ENCODE peak calls at places on chromosomes 1 and 21, in five cellular contexts. X, R, Z, C and D are unnamed samples.
A peak's percentile ranks its signal among the peaks of the same experiment; 100 is the strongest.

GRCh38 chr1:202237052-202237451 is 43.5 kb downstream of the LGR6 start:
- DNase-seq in Z (peak; percentile 65), R (no peak), X (peak; percentile 28), C (peak; percentile 41), D (no peak)

GRCh38 chr1:111358964-111359363 is 68.3 kb downstream of the CHIA start:
- DNase-seq in R (no peak), X (no peak), Z (no peak), C (no peak), D (no peak)

GRCh38 chr1:235074335-235075120 is 54.1 kb downstream of the TOMM20 start:
- DNase-seq in X (peak; percentile 62), C (peak; percentile 73), R (no peak), Z (no peak), D (no peak)

GRCh38 chr21:33024278-33025103 is 1.2 kb upstream of the OLIG2 start:
- DNase-seq in Z (no peak), R (no peak), C (no peak), X (no peak), D (no peak)

GRCh38 chr1:71548398-71548797 is 467.6 kb upstream of the ZRANB2 start:
- DNase-seq in X (no peak), R (no peak), C (no peak), Z (no peak), D (no peak)

GRCh38 chr1:15345711-15346355 is 63.9 kb upstream of the EFHD2 start:
- DNase-seq in R (peak; percentile 80), X (no peak), Z (peak; percentile 86), C (peak; percentile 49), D (no peak)

GRCh38 chr1:1614204-1614953 is 921 bp upstream of the MIB2 start:
- DNase-seq in C (peak; percentile 45), Z (peak; percentile 81), R (peak; percentile 74), X (peak; percentile 95), D (no peak)

GRCh38 chr1:6587261-6588005 is 7.6 kb downstream of the ZBTB48 start:
- DNase-seq in R (peak; percentile 45), X (no peak), Z (peak; percentile 72), C (peak; percentile 91), D (no peak)

GRCh38 chr1:77126309-77126708 is 92.9 kb downstream of the PIGK start:
- DNase-seq in X (peak; percentile 93), Z (no peak), R (no peak), C (no peak), D (no peak)

GRCh38 chr21:23401278-23401677 is 2206.0 kb downstream of the MRPL39 start:
- DNase-seq in Z (no peak), X (peak; percentile 28), R (no peak), C (no peak), D (no peak)

GRCh38 chr1:161827786-161828185 is 61.7 kb downstream of the ATF6 start:
- DNase-seq in Z (no peak), C (no peak), X (no peak), R (no peak), D (no peak)

GRCh38 chr1:12556368-12556930 is 61.6 kb downstream of the DHRS3 start:
- DNase-seq in Z (peak; percentile 74), R (no peak), C (no peak), X (peak; percentile 90), D (peak; percentile 54)

GRCh38 chr21:14259669-14260458 is 43.9 kb downstream of the RBM11 start:
- DNase-seq in C (no peak), X (peak; percentile 81), Z (no peak), R (no peak), D (no peak)

GRCh38 chr1:247421074-247421473 is 5.1 kb downstream of the NLRP3 start:
- DNase-seq in R (no peak), X (no peak), C (no peak), Z (no peak), D (no peak)

GRCh38 chr1:230291731-230292620 is 134.2 kb downstream of the PGBD5 start:
- DNase-seq in R (no peak), X (no peak), C (no peak), Z (peak; percentile 48), D (peak; percentile 84)

GRCh38 chr1:1434131-1434811 is 1.2 kb upstream of the VWA1 start:
- DNase-seq in X (peak; percentile 26), C (peak; percentile 86), Z (peak; percentile 88), R (no peak), D (no peak)

GRCh38 chr21:32940079-32941014 is 85.4 kb upstream of the OLIG2 start:
- DNase-seq in C (peak; percentile 32), Z (no peak), X (peak; percentile 65), R (peak; percentile 58), D (no peak)

GRCh38 chr1:45491464-45492260 is 699 bp upstream of the TESK2 start:
- DNase-seq in C (no peak), X (no peak), R (no peak), Z (no peak), D (no peak)

GRCh38 chr1:1418464-1419362 is 2.4 kb downstream of the ANKRD65 start:
- DNase-seq in Z (no peak), R (no peak), X (no peak), C (no peak), D (no peak)

GRCh38 chr1:81305997-81306452 is 494.7 kb upstream of the ADGRL2 start:
- DNase-seq in Z (no peak), R (no peak), X (peak; percentile 76), C (peak; percentile 30), D (no peak)

GRCh38 chr1:35499230-35499629 is 58.0 kb downstream of the KIAA0319L start:
- DNase-seq in C (no peak), X (no peak), Z (no peak), R (no peak), D (no peak)
- TF ChIP-seq CTCF in C (no peak), X (no peak), Z (no peak), R (no peak), D (no peak)

GRCh38 chr1:55584521-55585401 is 369.6 kb upstream of the USP24 start:
- DNase-seq in C (no peak), Z (no peak), X (peak; percentile 58), R (no peak), D (no peak)
- TF ChIP-seq CTCF in C (no peak), Z (no peak), X (peak; percentile 34), R (no peak), D (peak; percentile 73)

GRCh38 chr1:157969693-157970485 is 23.6 kb upstream of the KIRREL1 start:
- DNase-seq in X (peak; percentile 90), Z (no peak), C (peak; percentile 37), R (no peak), D (no peak)
- TF ChIP-seq CTCF in X (peak; percentile 96), Z (peak; percentile 81), C (peak; percentile 79), R (no peak), D (peak; percentile 91)

DNA sequence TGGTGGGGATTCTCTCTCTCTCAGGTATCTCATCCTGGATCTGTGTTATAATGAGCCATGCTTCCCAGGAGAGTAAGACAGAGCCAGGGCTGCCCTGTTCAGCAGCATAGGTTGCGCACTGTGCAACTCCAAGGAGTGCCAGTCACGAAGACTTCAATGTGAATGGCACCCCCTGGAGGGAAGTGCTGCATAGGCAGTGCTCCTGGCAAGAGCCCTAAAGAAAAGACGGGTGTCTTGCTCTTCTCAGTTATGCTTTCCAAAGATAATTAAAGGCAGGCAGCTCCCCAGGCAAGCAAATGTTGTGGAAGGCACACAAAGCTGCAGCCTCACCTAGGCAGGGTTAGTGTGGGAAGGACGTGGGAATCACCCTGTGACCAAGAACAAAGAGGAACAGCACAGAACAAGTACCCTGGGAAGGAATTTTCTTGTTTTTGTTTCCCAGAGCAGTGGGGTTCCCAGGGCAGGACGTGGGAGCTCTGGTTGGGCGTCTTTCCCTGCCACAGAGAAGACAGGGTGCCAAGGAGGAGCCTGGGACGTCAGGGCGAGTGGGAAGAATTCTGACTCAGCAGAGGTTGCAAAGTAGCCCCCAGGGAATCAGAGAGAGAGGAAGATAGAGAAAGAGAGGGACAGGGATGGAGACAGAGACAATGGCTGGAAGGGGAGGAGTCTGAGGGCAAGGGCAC is 120.9 kb downstream of the KCNN3 start:
- DNase-seq in C (no peak), X (peak; percentile 54), R (no peak), Z (no peak), D (no peak)
- TF ChIP-seq CTCF in C (peak; percentile 15), X (peak; percentile 64), R (no peak), Z (no peak), D (peak; percentile 72)

GRCh38 chr1:17420361-17420760 is 19.1 kb downstream of the RCC2 start:
- DNase-seq in C (no peak), Z (no peak), X (no peak), R (no peak), D (no peak)
- TF ChIP-seq CTCF in C (no peak), Z (no peak), X (no peak), R (no peak), D (no peak)

GRCh38 chr1:175163702-175164101 is 28.9 kb downstream of the KIAA0040 start:
- DNase-seq in Z (no peak), C (no peak), X (no peak), R (no peak), D (no peak)
- TF ChIP-seq CTCF in Z (no peak), C (no peak), X (no peak), R (no peak), D (no peak)

DNA sequence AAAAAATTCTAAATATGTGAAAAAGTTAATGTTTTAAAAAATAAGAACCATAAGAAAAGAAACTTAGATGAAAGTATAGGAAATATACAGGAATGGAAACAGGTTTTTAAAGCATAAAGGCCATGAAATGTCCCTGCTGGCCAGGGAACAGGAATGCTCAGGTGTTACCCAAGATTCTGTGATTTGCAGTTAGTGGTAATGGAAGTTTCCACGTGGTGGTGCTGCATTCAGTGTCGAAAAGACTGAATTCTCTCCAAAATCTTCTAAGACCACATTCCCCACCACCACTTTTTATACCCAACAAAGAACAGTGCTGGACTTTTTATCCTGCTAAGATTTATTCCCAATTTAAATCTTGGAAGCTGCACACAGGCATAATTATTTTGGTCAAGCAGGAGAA is 126.2 kb downstream of the PRRX1 start:
- DNase-seq in X (peak; percentile 10), C (no peak), Z (no peak), R (no peak), D (no peak)
- TF ChIP-seq CTCF in X (peak; percentile 23), C (no peak), Z (no peak), R (no peak), D (peak; percentile 65)

GRCh38 chr1:220189750-220190347 is 82.4 kb downstream of the RAB3GAP2 start:
- DNase-seq in Z (no peak), X (peak; percentile 67), C (no peak), R (no peak), D (no peak)
- TF ChIP-seq CTCF in Z (peak; percentile 47), X (peak; percentile 54), C (peak; percentile 38), R (peak; percentile 46), D (peak; percentile 89)

GRCh38 chr1:190453550-190453949 is 24.1 kb downstream of the BRINP3 start:
- DNase-seq in Z (no peak), X (peak; percentile 18), R (no peak), C (no peak), D (no peak)
- TF ChIP-seq CTCF in Z (no peak), X (no peak), R (no peak), C (no peak), D (peak; percentile 72)